ENCODE peak calls at places on chromosome 13, in four cellular contexts. O, T, F and M are unnamed samples.

GRCh38 chr13:48844676-48845075 is 131.0 kb upstream of the FNDC3A start:
- DNase-seq in O (no peak), T (no peak), F (no peak), M (no peak)

GRCh38 chr13:52348983-52349780 is 56.8 kb downstream of the THSD1 start:
- DNase-seq in O (no peak), T (no peak), F (no peak), M (peak; percentile 92)

GRCh38 chr13:36130542-36131214 is 504 bp downstream of the DCLK1 start:
- DNase-seq in O (peak; percentile 76), T (peak; percentile 77), F (no peak), M (peak; percentile 38)

GRCh38 chr13:113970810-113971470 is 2.9 kb downstream of the C13orf46 start:
- DNase-seq in O (no peak), T (no peak), F (no peak), M (peak; percentile 35)

GRCh38 chr13:98411617-98412310 is 165.1 kb downstream of the STK24 start:
- DNase-seq in O (no peak), T (no peak), F (no peak), M (peak; percentile 27)

GRCh38 chr13:26721251-26721939 is 39.2 kb downstream of the GPR12 start:
- DNase-seq in O (no peak), T (no peak), F (no peak), M (no peak)

GRCh38 chr13:113904411-113904810 is 40.5 kb upstream of the GAS6 start:
- DNase-seq in O (peak; percentile 75), T (peak; percentile 73), F (peak; percentile 77), M (peak; percentile 72)

GRCh38 chr13:79448413-79448812 is 32.5 kb upstream of the NDFIP2 start:
- DNase-seq in O (no peak), T (no peak), F (peak; percentile 17), M (peak; percentile 11)

GRCh38 chr13:40968416-40969000 is 50.6 kb downstream of the ELF1 start:
- DNase-seq in O (no peak), T (no peak), F (no peak), M (peak; percentile 13)
- TF ChIP-seq EZH2phosphoT487 in O (no peak), T (no peak), F (no peak), M (no peak)

DNA sequence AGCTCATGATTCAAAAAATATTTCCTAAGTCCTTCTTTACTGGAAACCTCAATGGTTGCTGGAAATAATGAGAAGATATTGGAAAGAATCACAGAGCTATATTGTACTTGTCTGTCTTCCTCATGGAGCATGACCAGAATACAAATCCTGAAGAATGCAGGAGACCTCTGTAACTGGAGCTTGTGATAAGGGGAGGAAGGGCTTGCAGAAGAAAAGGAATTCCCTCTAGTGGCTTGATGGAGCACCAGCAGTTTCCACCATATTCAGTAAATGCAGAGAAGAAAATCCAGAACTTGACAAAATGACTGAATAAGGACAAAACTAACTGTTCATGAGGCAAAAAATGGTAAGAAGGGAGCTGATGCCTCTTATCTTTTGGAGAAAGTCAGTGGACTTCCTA is 1333.1 kb downstream of the EFNB2 start:
- DNase-seq in O (peak; percentile 56), T (peak; percentile 78), F (peak; percentile 18), M (no peak)
- TF ChIP-seq EZH2phosphoT487 in O (no peak), T (no peak), F (no peak), M (no peak)

DNA sequence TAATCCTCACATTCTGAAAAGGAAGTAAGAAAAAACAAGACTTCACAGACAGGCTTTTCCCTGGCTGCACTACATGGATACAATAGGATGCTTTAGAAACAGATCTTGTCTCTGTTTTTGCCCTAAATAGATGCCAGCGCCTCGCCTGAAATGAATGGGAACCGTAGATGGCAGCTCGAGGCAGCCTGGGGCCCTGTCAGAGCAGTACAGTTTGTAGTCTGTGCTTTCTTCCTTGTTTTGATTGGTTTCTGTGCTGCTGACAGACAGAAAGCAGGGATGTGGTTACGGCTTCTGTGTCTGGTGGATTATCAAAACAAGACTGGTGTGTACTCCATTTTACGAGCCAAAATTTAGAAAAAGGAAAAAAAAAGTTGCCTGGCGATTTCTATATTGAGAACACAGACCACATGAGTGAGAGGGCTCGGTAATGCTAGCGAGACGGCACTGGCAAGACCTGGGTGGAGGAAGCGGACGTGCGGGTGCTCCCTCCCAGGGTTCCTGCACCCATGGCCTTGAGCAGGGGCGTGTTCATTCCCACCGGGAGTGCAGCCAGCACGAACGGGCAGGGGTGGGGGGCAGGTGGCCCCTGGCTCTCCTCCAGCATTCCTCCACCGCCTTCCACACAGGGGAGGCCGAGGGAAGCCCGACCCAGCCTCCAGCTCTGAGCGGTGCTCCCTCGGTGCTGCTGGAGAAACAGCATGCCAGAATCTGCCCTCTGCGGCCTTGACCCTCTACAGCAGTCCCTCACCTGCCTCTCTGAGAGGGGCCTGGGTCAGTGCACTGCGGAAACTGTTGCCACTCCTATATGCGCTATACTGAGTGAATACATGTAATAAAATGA is 37.5 kb upstream of the C1QTNF9 start:
- DNase-seq in O (peak; percentile 30), T (no peak), F (no peak), M (peak; percentile 66)
- TF ChIP-seq EZH2phosphoT487 in O (no peak), T (no peak), F (no peak), M (no peak)

GRCh38 chr13:77374339-77374738 is 47.4 kb upstream of the MYCBP2 start:
- DNase-seq in O (no peak), T (peak; percentile 36), F (no peak), M (no peak)

GRCh38 chr13:77373541-77373940 is 46.6 kb upstream of the MYCBP2 start:
- DNase-seq in O (no peak), T (no peak), F (no peak), M (no peak)

GRCh38 chr13:77375554-77375953 is 48.7 kb upstream of the MYCBP2 start:
- DNase-seq in O (no peak), T (no peak), F (no peak), M (peak; percentile 49)

GRCh38 chr13:77377016-77377415 is 50.1 kb upstream of the MYCBP2 start:
- DNase-seq in O (no peak), T (no peak), F (no peak), M (no peak)

GRCh38 chr13:77374786-77375185 is 47.9 kb upstream of the MYCBP2 start:
- DNase-seq in O (no peak), T (no peak), F (no peak), M (no peak)
- TF ChIP-seq EZH2phosphoT487 in O (no peak), T (no peak), F (no peak), M (no peak)

GRCh38 chr13:57311009-57311586 is 144.1 kb downstream of the PRR20E start:
- DNase-seq in O (peak; percentile 60), T (peak; percentile 41), F (no peak), M (no peak)
- TF ChIP-seq EZH2phosphoT487 in O (no peak), T (no peak), F (no peak), M (no peak)

GRCh38 chr13:41025518-41025917 is 6.4 kb upstream of the ELF1 start:
- DNase-seq in O (no peak), T (no peak), F (no peak), M (no peak)
- TF ChIP-seq EZH2phosphoT487 in O (no peak), T (no peak), F (no peak), M (no peak)

GRCh38 chr13:50893211-50893852 is 16.3 kb upstream of the RNASEH2B start:
- DNase-seq in O (no peak), T (peak; percentile 46), F (peak; percentile 80), M (peak; percentile 45)
- TF ChIP-seq EZH2phosphoT487 in O (no peak), T (no peak), F (no peak), M (no peak)

DNA sequence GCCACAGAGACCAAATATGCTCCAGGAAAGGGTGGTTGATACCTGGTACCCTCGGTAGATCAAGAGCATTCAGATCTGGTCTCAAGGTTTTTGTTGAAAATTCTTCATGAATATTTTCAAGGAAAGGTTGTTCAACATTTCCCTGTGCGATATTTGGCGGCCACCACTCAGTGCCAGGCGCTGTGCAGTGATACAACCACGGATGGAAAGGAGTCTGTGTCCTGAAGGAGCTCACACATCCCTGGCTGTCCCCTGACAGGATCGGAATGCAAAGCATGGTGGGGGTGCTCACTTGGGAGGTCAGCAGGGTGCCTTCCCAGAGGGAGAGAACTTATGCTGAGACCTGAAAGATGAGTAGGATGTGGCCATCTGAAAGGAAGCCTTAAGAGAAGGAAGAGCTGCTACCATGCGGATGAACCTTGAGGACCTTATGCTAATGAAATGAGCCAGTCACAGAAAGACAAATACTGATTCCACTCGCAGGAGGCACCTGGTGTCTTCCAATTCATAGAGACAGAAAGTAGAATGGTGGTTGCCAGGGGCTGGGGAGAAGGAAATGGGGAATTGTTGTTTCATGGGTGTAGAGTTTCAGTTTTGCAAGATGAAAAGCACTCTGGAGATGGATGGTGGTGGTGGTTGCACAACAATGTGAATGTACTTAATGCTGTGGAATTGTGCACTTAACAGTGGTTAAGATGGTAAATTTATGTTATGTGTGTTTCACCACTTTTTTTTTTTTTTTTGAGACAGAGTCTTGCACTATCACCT is 41.6 kb downstream of the HSPH1 start:
- DNase-seq in O (no peak), T (peak; percentile 15), F (no peak), M (no peak)
- TF ChIP-seq EZH2phosphoT487 in O (no peak), T (no peak), F (no peak), M (no peak)

DNA sequence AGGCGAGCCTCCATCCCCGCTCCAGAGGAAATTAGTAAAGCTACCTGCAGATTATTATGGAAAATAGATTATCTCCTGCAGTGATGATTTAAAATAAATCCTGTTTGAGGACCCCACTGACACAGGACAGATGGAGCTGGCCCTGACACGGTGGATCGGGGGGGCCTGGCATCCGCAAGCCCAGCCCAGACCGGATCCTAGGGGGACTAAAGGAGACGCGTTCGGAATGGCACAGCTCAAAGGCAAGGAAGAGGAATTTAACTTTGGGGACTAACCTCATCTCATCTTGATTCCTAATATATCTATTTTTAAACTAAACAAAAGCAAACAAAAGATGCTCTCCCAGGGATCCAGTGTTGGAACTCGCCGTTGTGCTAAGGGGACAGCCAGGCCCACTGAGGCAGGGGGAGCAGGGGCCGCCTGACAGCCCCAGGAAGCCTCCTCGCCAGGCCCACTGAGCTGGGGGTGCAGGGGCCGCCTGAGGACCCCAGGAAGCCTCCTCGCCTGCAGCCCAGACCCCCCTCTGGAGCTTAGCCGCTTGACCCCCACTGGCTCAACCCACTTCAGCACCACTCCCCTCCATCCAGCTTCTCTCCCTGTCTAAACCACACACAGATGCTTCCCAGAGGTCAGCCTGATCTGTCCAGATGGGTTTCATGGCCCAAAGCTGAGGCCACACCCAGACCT is 78.6 kb downstream of the SPACA7 start:
- DNase-seq in O (no peak), T (no peak), F (no peak), M (no peak)
- TF ChIP-seq EZH2phosphoT487 in O (no peak), T (no peak), F (no peak), M (no peak)

GRCh38 chr13:67048084-67048792 is 181.9 kb downstream of the PCDH9 start:
- DNase-seq in O (peak; percentile 4), T (no peak), F (no peak), M (no peak)
- TF ChIP-seq EZH2phosphoT487 in O (no peak), T (no peak), F (no peak), M (no peak)